ENCODE peak calls at places on chromosomes 4 and X, in seven cellular contexts. K is Peyer's patch, X is GM23248, T is lower lobe of right lung, S is right lobe of liver, U is psoas muscle, B is thoracic aorta. V is an unnamed sample.

GRCh38 chrX:43633757-43634156 is 22.3 kb upstream of the MAOA start:
- DNase-seq in U (no peak), K (no peak), T (no peak), S (no peak), B (no peak), X (no peak), V (no peak)

GRCh38 chr4:127846765-127847164 is 33.9 kb upstream of the PLK4 start:
- DNase-seq in X (no peak), U (no peak), S (no peak), B (no peak), K (no peak), T (no peak), V (no peak)

GRCh38 chr4:185286571-185286970 is 77.2 kb downstream of the SNX25 start:
- DNase-seq in U (no peak), X (peak; percentile 9), K (no peak), S (no peak), T (no peak), B (no peak), V (no peak)

GRCh38 chr4:99394913-99395312 is 40.2 kb downstream of the ADH7 start:
- DNase-seq in U (no peak), X (peak; percentile 71), S (no peak), B (no peak), T (no peak), K (no peak), V (no peak)

GRCh38 chr4:125765936-125766335 is 451.2 kb downstream of the FAT4 start:
- DNase-seq in B (no peak), U (no peak), S (no peak), K (no peak), T (no peak), X (peak; percentile 43), V (no peak)

GRCh38 chr4:40185830-40186664 is 10.8 kb upstream of the RHOH start:
- DNase-seq in B (no peak), S (no peak), T (no peak), X (peak; percentile 59), K (no peak), U (no peak), V (no peak)

GRCh38 chrX:148500428-148501120 is at the start of gene AFF2:
- DNase-seq in X (peak; percentile 63), B (no peak), U (peak; percentile 57), T (peak; percentile 49), S (peak; percentile 57), K (peak; percentile 41), V (peak; percentile 58)

GRCh38 chrX:96314974-96315373 is 369.7 kb upstream of the DIAPH2 start:
- DNase-seq in X (peak; percentile 61), K (no peak), U (no peak), S (no peak), B (no peak), T (no peak), V (no peak)

GRCh38 chr4:39514888-39515401 is 12.3 kb downstream of the UGDH start:
- DNase-seq in U (no peak), T (peak; percentile 65), S (peak; percentile 74), K (no peak), B (no peak), X (peak; percentile 38), V (no peak)

GRCh38 chrX:132181364-132181763 is 37.9 kb downstream of the RAP2C start:
- DNase-seq in U (no peak), X (no peak), K (no peak), B (no peak), T (no peak), S (peak; percentile 63), V (no peak)

GRCh38 chr4:102483120-102483519 is 18.0 kb upstream of the NFKB1 start:
- DNase-seq in U (no peak), T (no peak), S (peak; percentile 40), X (no peak), B (no peak), K (no peak), V (no peak)

GRCh38 chr4:7055111-7055989 is 12.2 kb downstream of the TADA2B start:
- DNase-seq in X (peak; percentile 27), T (no peak), S (no peak), U (no peak), K (no peak), B (no peak), V (no peak)

GRCh38 chr4:99816611-99817309 is at the start of gene DAPP1:
- DNase-seq in T (peak; percentile 70), U (no peak), K (peak; percentile 93), X (no peak), B (no peak), S (peak; percentile 60), V (peak; percentile 48)

GRCh38 chrX:102517331-102517730 is 792 bp upstream of the TMSB15A start:
- DNase-seq in S (no peak), B (no peak), X (peak; percentile 39), U (no peak), T (no peak), K (no peak), V (no peak)

GRCh38 chr4:5192271-5192670 is 141.0 kb downstream of the STK32B start:
- DNase-seq in S (no peak), X (no peak), B (no peak), U (no peak), T (no peak), K (no peak), V (no peak)

GRCh38 chrX:21741869-21742701 is 15.8 kb downstream of the SMPX start:
- DNase-seq in T (no peak), K (no peak), U (no peak), X (no peak), S (no peak), B (no peak), V (no peak)

DNA sequence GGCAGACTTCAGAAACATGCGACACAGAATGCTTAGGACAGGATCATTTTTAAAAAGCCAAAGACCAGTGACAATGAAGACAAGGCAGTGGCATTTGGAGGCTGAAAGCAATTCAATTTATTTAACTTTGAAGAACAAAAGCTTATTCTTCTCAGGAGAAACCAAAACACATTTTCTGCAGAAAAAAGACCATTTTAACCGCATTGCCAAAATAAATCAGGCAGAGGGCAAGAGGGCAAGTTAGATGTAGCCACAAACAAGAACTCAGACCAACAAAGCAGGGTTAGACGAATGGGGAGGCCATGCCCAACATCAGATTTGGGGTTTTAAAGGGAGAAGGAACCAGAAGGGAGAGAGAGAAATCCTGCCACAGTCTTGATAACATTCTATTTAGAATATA is 58.9 kb downstream of the RELL1 start:
- DNase-seq in X (no peak), U (no peak), B (no peak), T (no peak), K (no peak), S (no peak), V (no peak)
- H3K4me1 ChIP-seq in X (peaks cover 14% of the 10 kb centered on the region), U (peaks cover 37% of the 10 kb centered on the region), B (no peaks in the 10 kb centered on the region), T (peaks cover 7% of the 10 kb centered on the region), K (no peaks in the 10 kb centered on the region), S (peaks cover 11% of the 10 kb centered on the region), V (no peaks in the 10 kb centered on the region)

DNA sequence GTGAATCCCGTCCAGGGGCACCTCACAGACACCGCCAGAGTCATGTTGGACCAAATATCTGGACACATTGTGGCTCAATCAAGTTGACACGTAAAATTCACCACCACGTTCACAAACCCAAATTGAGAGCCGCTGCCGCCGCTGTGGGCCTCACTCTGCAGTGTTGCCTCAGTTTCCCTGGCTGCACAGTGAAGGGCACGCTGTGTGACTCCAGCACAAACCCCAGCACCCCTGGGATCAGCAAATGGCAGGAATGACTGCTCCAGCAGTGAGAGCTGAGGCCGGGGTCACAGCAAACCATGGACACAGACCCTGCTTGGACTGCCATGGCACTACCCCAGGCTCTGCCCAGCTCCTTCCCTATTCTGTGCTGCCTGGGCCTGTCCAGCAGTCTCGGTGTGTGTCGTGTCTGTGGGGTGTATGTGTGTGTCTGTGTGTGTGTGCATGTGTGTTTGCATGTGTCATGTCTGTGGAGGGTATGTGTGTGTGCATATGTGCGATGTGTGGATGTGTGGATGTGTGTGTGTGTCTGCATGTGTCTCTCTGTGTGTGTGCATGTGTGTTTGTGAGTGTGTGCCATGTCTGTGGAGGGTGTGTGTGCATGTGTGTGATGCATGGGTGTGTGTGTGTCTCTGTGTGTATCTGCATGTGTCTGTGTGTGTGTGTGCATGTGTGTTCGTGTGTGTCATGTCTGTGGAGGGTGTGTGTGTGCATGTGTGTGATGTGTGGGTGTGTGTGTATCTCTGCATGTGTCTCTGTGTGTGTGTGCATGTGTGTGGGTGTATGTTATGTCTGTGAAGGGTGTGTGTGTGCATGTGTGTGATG is 52.2 kb upstream of the ADRA2C start:
- DNase-seq in S (peak; percentile 38), K (no peak), U (peak; percentile 30), T (peak; percentile 38), X (no peak), B (no peak), V (no peak)
- H3K27me3 ChIP-seq in S (no peaks in the 10 kb centered on the region), K (no peaks in the 10 kb centered on the region), U (no peaks in the 10 kb centered on the region), T (peaks cover 11% of the 10 kb centered on the region), X (peaks cover 12% of the 10 kb centered on the region), B (no peaks in the 10 kb centered on the region), V (peaks cover 4% of the 10 kb centered on the region)

GRCh38 chr4:3365326-3365725 is 72.5 kb downstream of the RGS12 start:
- DNase-seq in S (no peak), B (no peak), T (no peak), U (no peak), X (no peak), K (peak; percentile 5), V (no peak)
- H3K4me1 ChIP-seq in S (peaks cover 22% of the 10 kb centered on the region), B (peaks cover 11% of the 10 kb centered on the region), T (peaks cover 17% of the 10 kb centered on the region), U (peaks cover 20% of the 10 kb centered on the region), X (peaks cover 14% of the 10 kb centered on the region), K (no peaks in the 10 kb centered on the region), V (peaks cover 21% of the 10 kb centered on the region)

DNA sequence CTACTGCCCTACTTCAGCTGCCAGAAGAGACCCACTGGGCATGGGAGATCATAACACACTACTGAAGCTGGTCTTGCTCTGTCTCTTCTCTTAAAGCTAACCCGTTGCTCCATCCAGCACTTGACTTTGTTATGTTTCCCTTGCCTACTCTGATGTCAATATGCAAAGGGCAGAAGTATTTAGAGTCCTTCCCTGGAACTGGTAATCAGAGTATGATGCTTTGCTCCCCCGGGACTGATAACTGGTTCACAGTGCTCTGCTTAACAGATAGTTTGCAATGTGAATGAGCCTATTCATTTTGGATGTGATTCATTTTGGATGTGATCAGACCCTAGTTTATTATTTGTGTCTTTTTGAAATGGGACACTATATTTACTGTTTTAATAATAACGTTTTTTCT is 12.3 kb upstream of the UCP1 start:
- DNase-seq in B (no peak), X (peak; percentile 6), S (no peak), U (no peak), T (no peak), K (no peak), V (no peak)
- H3K27me3 ChIP-seq in B (no peaks in the 10 kb centered on the region), X (peaks cover 63% of the 10 kb centered on the region), S (no peaks in the 10 kb centered on the region), U (peaks cover 2% of the 10 kb centered on the region), T (peaks cover 16% of the 10 kb centered on the region), K (no peaks in the 10 kb centered on the region), V (peaks cover 6% of the 10 kb centered on the region)

GRCh38 chr4:76594152-76594551 is 159.1 kb downstream of the SHROOM3 start:
- DNase-seq in S (no peak), X (no peak), B (no peak), U (no peak), K (no peak), T (no peak), V (no peak)
- H3K4me1 ChIP-seq in S (no peaks in the 10 kb centered on the region), X (peaks cover 28% of the 10 kb centered on the region), B (peaks cover 18% of the 10 kb centered on the region), U (no peaks in the 10 kb centered on the region), K (no peaks in the 10 kb centered on the region), T (peaks cover 14% of the 10 kb centered on the region), V (no peaks in the 10 kb centered on the region)

DNA sequence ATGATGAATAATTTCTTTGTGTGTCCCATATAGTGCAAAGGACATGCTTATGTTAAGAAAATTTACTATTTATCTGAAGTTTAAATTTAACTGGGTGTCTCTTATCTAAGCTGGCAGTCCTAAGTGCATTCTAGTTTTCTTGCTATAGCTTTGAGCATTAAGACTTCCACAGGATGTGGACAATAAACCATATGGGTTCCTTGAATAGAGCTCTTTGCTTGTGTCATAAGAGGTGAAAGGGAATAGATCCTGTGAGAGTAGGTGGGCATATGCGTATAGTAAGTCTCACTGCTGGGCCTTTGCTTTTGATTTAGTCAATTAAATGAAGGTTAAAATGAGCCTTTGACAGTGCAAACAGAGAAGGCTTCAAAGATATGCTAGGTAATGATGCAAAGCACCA is 223.4 kb upstream of the GYPA start:
- DNase-seq in X (no peak), U (no peak), K (no peak), S (no peak), T (no peak), B (no peak), V (no peak)
- H3K27me3 ChIP-seq in X (peaks cover 48% of the 10 kb centered on the region), U (no peaks in the 10 kb centered on the region), K (no peaks in the 10 kb centered on the region), S (no peaks in the 10 kb centered on the region), T (no peaks in the 10 kb centered on the region), B (no peaks in the 10 kb centered on the region), V (no peaks in the 10 kb centered on the region)